ENCODE peak calls at places on chromosomes 4 and X, in six cellular contexts. X is ovary, M is left cardiac atrium, H is ureter, W is skeletal muscle cell, N is iris pigment epithelial cell. J is an unnamed sample.

GRCh38 chr4:39542633-39543393 is 15.6 kb upstream of the UGDH start:
- DNase-seq in W (no peak), H (no peak), X (no peak), M (no peak), N (no peak), J (no peak)

GRCh38 chr4:14180166-14180565 is 552.6 kb upstream of the BOD1L1 start:
- DNase-seq in H (no peak), N (no peak), X (no peak), M (no peak), W (no peak), J (no peak)

GRCh38 chrX:110315541-110315940 is 2.3 kb downstream of the AMMECR1 start:
- DNase-seq in H (no peak), M (no peak), W (no peak), X (no peak), N (no peak), J (no peak)

GRCh38 chr4:77347341-77347740 is 190.3 kb downstream of the CCNG2 start:
- DNase-seq in N (no peak), M (no peak), W (no peak), X (no peak), H (no peak), J (no peak)

GRCh38 chr4:156190606-156191005 is 236.9 kb upstream of the CTSO start:
- DNase-seq in W (peak), H (no peak), X (no peak), M (no peak), N (peak), J (no peak)

GRCh38 chr4:110306363-110306762 is 107.9 kb upstream of the ELOVL6 start:
- DNase-seq in H (no peak), N (no peak), X (no peak), M (no peak), W (no peak), J (no peak)

GRCh38 chr4:156475322-156475721 is 496.3 kb downstream of the PDGFC start:
- DNase-seq in H (no peak), N (peak), W (no peak), X (no peak), M (no peak), J (no peak)

GRCh38 chr4:42302348-42302747 is 94.9 kb upstream of the SHISA3 start:
- DNase-seq in H (no peak), X (no peak), N (no peak), W (no peak), M (no peak), J (no peak)

GRCh38 chr4:128776794-128777216 is 32.7 kb upstream of the JADE1 start:
- DNase-seq in M (peak), H (no peak), N (peak), W (peak), X (peak), J (peak)

GRCh38 chr4:151409470-151410313 is 716 bp downstream of the FHIP1A start:
- DNase-seq in W (no peak), H (peak), X (peak), N (peak), M (no peak), J (no peak)

GRCh38 chr4:184433258-184433892 is 41.0 kb downstream of the IRF2 start:
- DNase-seq in N (peak), X (no peak), W (no peak), M (no peak), H (no peak), J (no peak)

GRCh38 chr4:174604198-174604597 is 81.9 kb upstream of the HPGD start:
- DNase-seq in N (peak), M (no peak), X (no peak), H (no peak), W (peak), J (no peak)

GRCh38 chrX:140762061-140762460 is 52.5 kb downstream of the LINC00632 start:
- DNase-seq in M (peak), H (peak), W (no peak), N (peak), X (no peak), J (no peak)

GRCh38 chrX:15334561-15334960 is 762 bp downstream of the PIGA start:
- DNase-seq in W (no peak), H (no peak), N (peak), M (no peak), X (no peak), J (no peak)

GRCh38 chr4:2743518-2744445 is 12.4 kb downstream of the TNIP2 start:
- DNase-seq in X (no peak), M (no peak), H (no peak), N (no peak), W (no peak), J (no peak)

GRCh38 chr4:146428298-146428697 is 93.4 kb downstream of the SLC10A7 start:
- DNase-seq in X (no peak), W (no peak), N (peak), M (no peak), H (no peak), J (no peak)

GRCh38 chr4:158172196-158172557 is 648 bp downstream of the GASK1B start:
- DNase-seq in M (no peak), H (no peak), N (peak), W (no peak), X (no peak), J (no peak)

GRCh38 chr4:146488495-146489174 is 33.1 kb downstream of the SLC10A7 start:
- DNase-seq in X (no peak), N (peak), W (peak), M (no peak), H (no peak), J (no peak)

GRCh38 chrX:139738581-139738980 is 30.6 kb upstream of the MCF2 start:
- DNase-seq in H (no peak), N (peak), X (no peak), M (no peak), W (no peak), J (no peak)

GRCh38 chrX:117689956-117690355 is 426.7 kb downstream of the KLHL13 start:
- DNase-seq in X (no peak), H (no peak), N (no peak), M (no peak), W (no peak), J (no peak)

GRCh38 chr4:166481739-166482138 is 608.7 kb downstream of the TLL1 start:
- DNase-seq in X (no peak), N (no peak), M (no peak), H (no peak), W (no peak), J (no peak)

GRCh38 chrX:25650216-25650615 is 487.9 kb upstream of the MAGEB18 start:
- DNase-seq in X (no peak), N (peak), H (no peak), M (no peak), W (no peak), J (no peak)

GRCh38 chrX:10926404-10926803 is 184.7 kb upstream of the HCCS start:
- DNase-seq in H (no peak), N (no peak), W (no peak), X (no peak), M (no peak), J (no peak)

GRCh38 chr4:16205298-16206164 is 20.7 kb downstream of the TAPT1 start:
- DNase-seq in M (no peak), H (no peak), X (no peak), N (peak), W (no peak), J (no peak)

GRCh38 chr4:84690481-84690880 is 107.6 kb downstream of the CDS1 start:
- DNase-seq in W (no peak), X (no peak), N (peak), M (no peak), H (no peak), J (no peak)

GRCh38 chr4:122576261-122577188 is 44.3 kb downstream of the IL21 start:
- DNase-seq in X (no peak), N (peak), W (no peak), H (peak), M (no peak), J (no peak)

GRCh38 chr4:156388826-156389225 is 435.2 kb upstream of the CTSO start:
- DNase-seq in M (no peak), W (peak), N (peak), H (no peak), X (no peak), J (no peak)

GRCh38 chrX:131595120-131595519 is 51.2 kb downstream of the OR13H1 start:
- DNase-seq in W (peak), M (no peak), X (no peak), N (no peak), H (no peak), J (no peak)

GRCh38 chr4:158818595-158818994 is 49.8 kb downstream of the FNIP2 start:
- DNase-seq in M (no peak), X (no peak), W (no peak), H (no peak), N (no peak), J (no peak)

GRCh38 chr4:119170195-119170594 is 34.6 kb downstream of the MYOZ2 start:
- DNase-seq in H (no peak), X (no peak), W (no peak), N (no peak), M (no peak), J (no peak)

GRCh38 chrX:96372313-96373046 is 312.2 kb upstream of the DIAPH2 start:
- DNase-seq in M (no peak), X (no peak), H (no peak), N (peak), W (peak), J (no peak)

GRCh38 chr4:113584407-113585150 is 177.0 kb downstream of the CAMK2D start:
- DNase-seq in M (peak), W (peak), N (peak), H (no peak), X (no peak), J (peak)

GRCh38 chr4:31702291-31702690 is 982.1 kb downstream of the PCDH7 start:
- DNase-seq in X (no peak), M (no peak), N (no peak), W (no peak), H (no peak), J (no peak)